ENCODE peak calls at places on chromosome 15, in seven cellular contexts. P is left lobe of liver, V is A172, W is non-pigmented ciliary epithelial cell, S is lung, M is germinal center, R is NCI-H1092 treated with DMSO at 0.1 percent for 48 hours. J is an unnamed sample.

GRCh38 chr15:77907824-77908751 is 169.4 kb downstream of the TBC1D2B start:
- DNase-seq in M (no peak), V (peak), S (peak), R (no peak), P (peak), W (no peak), J (peak)

GRCh38 chr15:89776274-89777072 is at the start of gene MESP2:
- DNase-seq in P (peak), S (peak), R (peak), M (peak), W (no peak), V (no peak), J (peak)

GRCh38 chr15:94242257-94242656 is 10.9 kb downstream of the MCTP2 start:
- DNase-seq in V (no peak), P (no peak), W (no peak), S (no peak), M (no peak), R (no peak), J (no peak)

GRCh38 chr15:41884458-41884857 is 9.4 kb downstream of the SPTBN5 start:
- DNase-seq in P (peak), R (no peak), M (no peak), V (no peak), W (no peak), S (no peak), J (no peak)

GRCh38 chr15:51955514-51955913 is 16.1 kb downstream of the LEO1 start:
- DNase-seq in M (no peak), W (no peak), P (no peak), R (no peak), V (no peak), S (no peak), J (no peak)

GRCh38 chr15:59491062-59491461 is 53.1 kb downstream of the FAM81A start:
- DNase-seq in W (no peak), V (no peak), P (no peak), M (no peak), R (peak), S (no peak), J (no peak)

GRCh38 chr15:42085236-42085605 is 9.1 kb downstream of the PLA2G4D start:
- DNase-seq in S (no peak), M (no peak), V (peak), P (no peak), R (no peak), W (no peak), J (no peak)

GRCh38 chr15:51193526-51193925 is 98.8 kb upstream of the TNFAIP8L3 start:
- DNase-seq in M (no peak), P (no peak), V (no peak), S (no peak), R (no peak), W (no peak), J (no peak)

GRCh38 chr15:33293619-33294309 is 17.0 kb upstream of the RYR3 start:
- DNase-seq in V (no peak), R (no peak), S (no peak), W (no peak), P (no peak), M (no peak), J (no peak)

GRCh38 chr15:61196156-61196555 is 32.9 kb downstream of the RORA start:
- DNase-seq in P (no peak), W (no peak), V (no peak), R (no peak), M (no peak), S (no peak), J (no peak)

GRCh38 chr15:66006986-66007385 is 137.7 kb downstream of the RAB11A start:
- DNase-seq in V (no peak), M (no peak), S (no peak), W (no peak), R (no peak), P (no peak), J (no peak)

GRCh38 chr15:92583311-92584034 is 72.1 kb downstream of the FAM174B start:
- DNase-seq in W (no peak), M (no peak), V (no peak), S (no peak), R (no peak), P (no peak), J (no peak)

GRCh38 chr15:29802411-29802810 is 19.9 kb downstream of the TJP1 start:
- DNase-seq in W (no peak), R (no peak), P (no peak), S (no peak), M (no peak), V (no peak), J (no peak)

GRCh38 chr15:47756872-47757271 is 39.6 kb downstream of the SEMA6D start:
- DNase-seq in M (no peak), P (no peak), W (peak), R (no peak), S (no peak), V (peak), J (no peak)

J was measured in NAMALWA.